ENCODE peak calls at places on chromosomes 11 and 22, in ten cellular contexts. U, H, Y, V, K, M, N, T, W and R are unnamed samples.

GRCh38 chr11:17988465-17988864 is 24.4 kb downstream of the SERGEF start:
- DNase-seq in T (no peak), V (no peak), H (no peak), W (no peak), K (no peak), N (no peak), U (no peak), M (no peak), Y (no peak), R (no peak)

GRCh38 chr22:17974703-17975372 is 49.5 kb downstream of the MICAL3 start:
- DNase-seq in K (peak; percentile 27), N (no peak), U (no peak), W (peak; percentile 73), H (peak; percentile 13), T (no peak), Y (no peak), V (no peak), M (no peak), R (no peak)

GRCh38 chr22:27996981-27997380 is 77.9 kb upstream of the PITPNB start:
- DNase-seq in N (no peak), V (no peak), Y (no peak), U (no peak), K (no peak), W (no peak), H (no peak), T (no peak), M (no peak), R (no peak)

GRCh38 chr11:110755961-110756360 is 43.7 kb upstream of the ARHGAP20 start:
- DNase-seq in W (no peak), U (no peak), V (no peak), K (no peak), M (no peak), T (no peak), H (no peak), N (no peak), Y (no peak), R (no peak)

GRCh38 chr22:46108564-46109473 is 41.5 kb upstream of the PPARA start:
- DNase-seq in M (no peak), W (peak; percentile 18), Y (no peak), H (no peak), K (no peak), T (peak; percentile 84), U (no peak), N (no peak), V (no peak), R (no peak)

GRCh38 chr11:44110231-44110679 is 14.8 kb downstream of the EXT2 start:
- DNase-seq in W (peak; percentile 72), T (peak; percentile 84), H (no peak), Y (peak; percentile 52), U (peak; percentile 33), K (peak; percentile 50), N (no peak), M (peak; percentile 19), V (peak; percentile 44), R (peak; percentile 32)

GRCh38 chr11:62497132-62497915 is 49.3 kb downstream of the AHNAK start:
- DNase-seq in U (no peak), W (peak; percentile 41), M (no peak), V (no peak), K (no peak), N (no peak), H (peak; percentile 76), Y (no peak), T (peak; percentile 80), R (no peak)

GRCh38 chr11:45056529-45056928 is 89.9 kb upstream of the PRDM11 start:
- DNase-seq in K (no peak), M (no peak), H (no peak), Y (no peak), T (no peak), W (no peak), N (no peak), V (no peak), U (no peak), R (no peak)

GRCh38 chr11:71507102-71507501 is 20.0 kb upstream of the KRTAP5-7 start:
- DNase-seq in T (no peak), Y (no peak), M (no peak), V (no peak), N (no peak), W (no peak), U (no peak), K (no peak), H (no peak), R (no peak)

GRCh38 chr22:39526736-39527171 is 5.8 kb downstream of the RPS19BP1 start:
- DNase-seq in W (peak; percentile 57), N (no peak), V (no peak), M (no peak), H (no peak), U (no peak), T (no peak), K (no peak), Y (no peak), R (peak; percentile 23)